ENCODE peak calls at places on chromosomes 7 and 10, in ten cellular contexts. X, M, L, S, H, G, J, F, V and I are unnamed samples.

GRCh38 chr10:71629131-71629530 is 90.4 kb downstream of the C10orf105 start:
- DNase-seq in X (no peak), M (no peak), L (no peak), S (no peak), H (no peak), G (no peak), J (no peak), F (no peak), V (no peak), I (no peak)

GRCh38 chr10:11831520-11831951 is 8.4 kb downstream of the PROSER2 start:
- DNase-seq in X (no peak), M (no peak), L (peak), S (no peak), H (no peak), G (no peak), J (peak), F (no peak), V (no peak), I (no peak)

GRCh38 chr7:462173-463103 is 57.2 kb downstream of the PDGFA start:
- DNase-seq in X (no peak), M (no peak), L (no peak), S (no peak), H (no peak), G (peak), J (no peak), F (no peak), V (peak), I (no peak)

GRCh38 chr7:13411641-13412040 is 577.8 kb downstream of the ETV1 start:
- DNase-seq in X (no peak), M (no peak), L (no peak), S (no peak), H (no peak), G (no peak), J (no peak), F (no peak), V (no peak), I (no peak)

GRCh38 chr7:46317256-46317655 is 396.2 kb upstream of the IGFBP3 start:
- DNase-seq in X (peak), M (no peak), L (no peak), S (no peak), H (peak), G (no peak), J (no peak), F (no peak), V (no peak), I (no peak)

GRCh38 chr7:23249486-23249885 is 2.9 kb downstream of the GPNMB start:
- DNase-seq in X (no peak), M (no peak), L (no peak), S (no peak), H (no peak), G (no peak), J (no peak), F (no peak), V (no peak), I (no peak)

GRCh38 chr10:47374611-47375536 is 9.2 kb downstream of the ZNF488 start:
- DNase-seq in X (peak), M (no peak), L (no peak), S (peak), H (peak), G (no peak), J (peak), F (no peak), V (no peak), I (no peak)

GRCh38 chr10:12509016-12509793 is 159.9 kb downstream of the CAMK1D start:
- DNase-seq in X (no peak), M (no peak), L (no peak), S (no peak), H (no peak), G (no peak), J (peak), F (no peak), V (no peak), I (no peak)

GRCh38 chr7:94595717-94596116 is 60.2 kb downstream of the SGCE start:
- DNase-seq in X (no peak), M (no peak), L (no peak), S (no peak), H (no peak), G (no peak), J (no peak), F (no peak), V (no peak), I (no peak)

GRCh38 chr10:11782793-11783557 is 40.2 kb upstream of the PROSER2 start:
- DNase-seq in X (peak), M (no peak), L (peak), S (peak), H (peak), G (no peak), J (no peak), F (no peak), V (peak), I (peak)

GRCh38 chr7:132933076-132933466 is 148.8 kb downstream of the CHCHD3 start:
- DNase-seq in X (peak), M (no peak), L (no peak), S (peak), H (peak), G (no peak), J (no peak), F (no peak), V (no peak), I (no peak)

GRCh38 chr7:76155938-76156337 is 45.8 kb upstream of the SRRM3 start:
- DNase-seq in X (peak), M (no peak), L (no peak), S (peak), H (no peak), G (peak), J (peak), F (peak), V (no peak), I (peak)

GRCh38 chr7:84237533-84238173 is 43.1 kb upstream of the SEMA3A start:
- DNase-seq in X (peak), M (no peak), L (peak), S (peak), H (peak), G (no peak), J (no peak), F (no peak), V (no peak), I (no peak)

GRCh38 chr7:42456267-42456666 is 219.3 kb upstream of the GLI3 start:
- DNase-seq in X (no peak), M (no peak), L (no peak), S (no peak), H (no peak), G (no peak), J (no peak), F (no peak), V (no peak), I (no peak)

GRCh38 chr10:29595636-29596225 is 39.0 kb downstream of the SVIL start:
- DNase-seq in X (peak), M (no peak), L (no peak), S (no peak), H (no peak), G (no peak), J (no peak), F (no peak), V (no peak), I (no peak)

GRCh38 chr10:91010952-91011351 is 90.1 kb upstream of the ANKRD1 start:
- DNase-seq in X (no peak), M (no peak), L (no peak), S (peak), H (no peak), G (no peak), J (no peak), F (no peak), V (no peak), I (no peak)

GRCh38 chr7:11466517-11467105 is 365.4 kb downstream of the THSD7A start:
- DNase-seq in X (no peak), M (no peak), L (no peak), S (no peak), H (no peak), G (no peak), J (no peak), F (no peak), V (no peak), I (no peak)

GRCh38 chr10:14670551-14671240 is 104.0 kb downstream of the FAM107B start:
- DNase-seq in X (no peak), M (no peak), L (peak), S (peak), H (peak), G (no peak), J (no peak), F (no peak), V (no peak), I (no peak)

GRCh38 chr10:96188911-96189310 is 58.8 kb downstream of the ZNF518A start:
- DNase-seq in X (peak), M (no peak), L (no peak), S (peak), H (no peak), G (no peak), J (no peak), F (no peak), V (no peak), I (no peak)

GRCh38 chr7:91567111-91568012 is 303.1 kb downstream of the FZD1 start:
- DNase-seq in X (no peak), M (no peak), L (peak), S (no peak), H (no peak), G (no peak), J (no peak), F (no peak), V (no peak), I (no peak)

GRCh38 chr10:124342821-124343170 is 75.9 kb downstream of the OAT start:
- DNase-seq in X (no peak), M (no peak), L (no peak), S (no peak), H (no peak), G (no peak), J (no peak), F (no peak), V (no peak), I (no peak)

GRCh38 chr7:155448632-155449007 is 9.3 kb upstream of the EN2 start:
- DNase-seq in X (no peak), M (no peak), L (no peak), S (no peak), H (no peak), G (no peak), J (no peak), F (no peak), V (peak), I (no peak)

GRCh38 chr10:9992656-9993055 is 1025.0 kb upstream of the CELF2 start:
- DNase-seq in X (no peak), M (no peak), L (no peak), S (no peak), H (no peak), G (no peak), J (no peak), F (no peak), V (peak), I (no peak)